ENCODE peak calls at places on chromosomes 7 and 10, in six cellular contexts. F, Z, Q, Y, H and R are unnamed samples. For H3K36me3, the result is how much of the 10 kb centered on the place peaks cover.

GRCh38 chr7:83921798-83922607 is 272.6 kb downstream of the SEMA3A start:
- DNase-seq in F (no peak), Z (no peak), Q (no peak), Y (no peak), H (no peak), R (no peak)

GRCh38 chr10:15348579-15348978 is 22.5 kb downstream of the FAM171A1 start:
- DNase-seq in F (no peak), Z (no peak), Q (peak), Y (no peak), H (no peak), R (no peak)

GRCh38 chr7:46932656-46933424 is 649.1 kb downstream of the TNS3 start:
- DNase-seq in F (peak), Z (peak), Q (no peak), Y (no peak), H (peak), R (peak)

GRCh38 chr7:44145419-44145968 is 4.4 kb upstream of the MYL7 start:
- DNase-seq in F (no peak), Z (no peak), Q (no peak), Y (no peak), H (no peak), R (no peak)

GRCh38 chr7:142714375-142714774 is 34.9 kb upstream of the PRSS1 start:
- DNase-seq in F (no peak), Z (no peak), Q (no peak), Y (no peak), H (no peak), R (no peak)

GRCh38 chr10:77673086-77673485 is 35.5 kb upstream of the KCNMA1 start:
- DNase-seq in F (no peak), Z (peak), Q (no peak), Y (no peak), H (no peak), R (no peak)

GRCh38 chr10:87524296-87524695 is 19.6 kb downstream of the MINPP1 start:
- DNase-seq in F (no peak), Z (no peak), Q (no peak), Y (no peak), H (no peak), R (no peak)

GRCh38 chr10:44476421-44476820 is 91.5 kb upstream of the CXCL12 start:
- DNase-seq in F (no peak), Z (no peak), Q (no peak), Y (no peak), H (no peak), R (no peak)

GRCh38 chr10:124387078-124387874 is 31.4 kb downstream of the OAT start:
- DNase-seq in F (no peak), Z (no peak), Q (no peak), Y (peak), H (no peak), R (no peak)

GRCh38 chr7:28195925-28196324 is 15.3 kb upstream of the JAZF1 start:
- DNase-seq in F (no peak), Z (no peak), Q (no peak), Y (no peak), H (no peak), R (no peak)

GRCh38 chr7:137423321-137423720 is 79.8 kb upstream of the PTN start:
- DNase-seq in F (no peak), Z (no peak), Q (no peak), Y (no peak), H (no peak), R (no peak)

GRCh38 chr10:24715246-24715769 is 8.4 kb downstream of the ARHGAP21 start:
- DNase-seq in F (no peak), Z (no peak), Q (no peak), Y (no peak), H (no peak), R (no peak)

GRCh38 chr10:129223363-129223762 is 243.7 kb upstream of the MGMT start:
- DNase-seq in F (no peak), Z (no peak), Q (no peak), Y (no peak), H (no peak), R (no peak)

GRCh38 chr7:2782565-2782964 is 61.5 kb downstream of the GNA12 start:
- DNase-seq in F (no peak), Z (no peak), Q (no peak), Y (no peak), H (no peak), R (no peak)

GRCh38 chr7:100567751-100568175 is 5.9 kb downstream of the SAP25 start:
- DNase-seq in F (no peak), Z (no peak), Q (no peak), Y (no peak), H (no peak), R (no peak)

GRCh38 chr7:136870799-136871487 is 2.5 kb downstream of the CHRM2 start:
- DNase-seq in F (no peak), Z (no peak), Q (peak), Y (no peak), H (no peak), R (peak)

GRCh38 chr7:44225566-44226395 is 25.0 kb downstream of the YKT6 start:
- DNase-seq in F (no peak), Z (no peak), Q (no peak), Y (no peak), H (no peak), R (no peak)

GRCh38 chr10:11551915-11552602 is 59.4 kb downstream of the USP6NL start:
- DNase-seq in F (peak), Z (peak), Q (no peak), Y (no peak), H (no peak), R (no peak)

GRCh38 chr10:13302821-13303555 is 3.1 kb upstream of the PHYH start:
- DNase-seq in F (no peak), Z (no peak), Q (no peak), Y (no peak), H (no peak), R (no peak)

GRCh38 chr10:97792058-97792721 is 20.4 kb upstream of the SFRP5 start:
- DNase-seq in F (peak), Z (peak), Q (peak), Y (no peak), H (peak), R (peak)

GRCh38 chr10:32577448-32577847 is 131.5 kb downstream of the CCDC7 start:
- DNase-seq in F (no peak), Z (peak), Q (no peak), Y (no peak), H (no peak), R (no peak)

GRCh38 chr7:27709137-27710075 is 30.6 kb upstream of the TAX1BP1 start:
- DNase-seq in F (no peak), Z (peak), Q (no peak), Y (no peak), H (no peak), R (no peak)

GRCh38 chr7:74138945-74139843 is 35.0 kb upstream of the EIF4H start:
- DNase-seq in F (no peak), Z (no peak), Q (peak), Y (no peak), H (no peak), R (no peak)

GRCh38 chr10:30687698-30688213 is 58.2 kb upstream of the LYZL2 start:
- DNase-seq in F (peak), Z (peak), Q (peak), Y (no peak), H (peak), R (peak)

GRCh38 chr7:114953724-114954123 is 31.8 kb downstream of the MDFIC start:
- DNase-seq in F (no peak), Z (peak), Q (no peak), Y (no peak), H (no peak), R (no peak)

GRCh38 chr7:43141091-43141490 is 28.6 kb downstream of the HECW1 start:
- DNase-seq in F (no peak), Z (no peak), Q (no peak), Y (no peak), H (no peak), R (no peak)

GRCh38 chr10:102408728-102409603 is 9.6 kb downstream of the PSD start:
- DNase-seq in F (no peak), Z (no peak), Q (no peak), Y (peak), H (no peak), R (peak)

GRCh38 chr10:58965855-58966254 is 210.6 kb upstream of the PHYHIPL start:
- DNase-seq in F (no peak), Z (no peak), Q (no peak), Y (no peak), H (no peak), R (no peak)

GRCh38 chr10:58963101-58963534 is 213.3 kb upstream of the PHYHIPL start:
- DNase-seq in F (no peak), Z (peak), Q (no peak), Y (no peak), H (no peak), R (no peak)

GRCh38 chr10:58967551-58968418 is 208.7 kb upstream of the PHYHIPL start:
- DNase-seq in F (no peak), Z (no peak), Q (peak), Y (no peak), H (no peak), R (peak)

GRCh38 chr10:58969578-58969977 is 206.9 kb upstream of the PHYHIPL start:
- DNase-seq in F (no peak), Z (no peak), Q (no peak), Y (no peak), H (no peak), R (no peak)

DNA sequence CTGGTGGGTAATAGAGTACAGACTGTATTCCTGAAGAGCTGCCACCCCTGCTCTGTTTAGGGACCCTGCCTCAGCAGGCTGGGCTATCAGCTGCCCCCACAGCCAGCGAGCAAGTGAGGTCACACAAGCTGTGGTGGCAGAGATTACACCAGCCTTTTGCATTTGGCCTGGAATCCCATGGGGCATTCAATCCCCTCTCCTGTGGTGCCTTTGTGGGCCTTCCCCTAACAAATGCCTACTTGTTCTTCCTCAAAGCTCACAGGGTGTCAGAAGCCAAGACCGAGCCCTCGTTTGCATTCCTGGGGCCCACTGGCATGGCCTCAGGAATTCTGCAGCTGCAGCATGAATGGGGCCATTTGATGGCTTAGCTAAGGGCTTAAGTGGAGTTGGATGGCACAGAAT is 212.7 kb upstream of the PHYHIPL start:
- DNase-seq in F (no peak), Z (no peak), Q (no peak), Y (no peak), H (no peak), R (no peak)
- H3K27ac ChIP-seq in F (no peak), Z (no peak), Q (no peak), Y (no peak), H (peak), R (no peak)

GRCh38 chr7:117828831-117829230 is 44.4 kb downstream of the CTTNBP2 start:
- DNase-seq in F (peak), Z (no peak), Q (no peak), Y (no peak), H (no peak), R (no peak)

GRCh38 chr7:117834983-117835664 is 38.1 kb downstream of the CTTNBP2 start:
- DNase-seq in F (no peak), Z (no peak), Q (no peak), Y (no peak), H (no peak), R (no peak)

GRCh38 chr7:117827861-117828260 is 45.4 kb downstream of the CTTNBP2 start:
- DNase-seq in F (peak), Z (peak), Q (no peak), Y (no peak), H (no peak), R (no peak)

GRCh38 chr7:117829450-117829849 is 43.8 kb downstream of the CTTNBP2 start:
- DNase-seq in F (no peak), Z (no peak), Q (no peak), Y (no peak), H (no peak), R (no peak)

GRCh38 chr7:117830422-117830954 is 42.8 kb downstream of the CTTNBP2 start:
- DNase-seq in F (no peak), Z (no peak), Q (no peak), Y (no peak), H (peak), R (peak)
- H3K36me3 ChIP-seq in F (under half), Z (under half), Q (under half), Y (under half), H (under half), R (under half)

GRCh38 chr7:52018680-52019054 is 702.1 kb upstream of the COBL start:
- DNase-seq in F (no peak), Z (no peak), Q (no peak), Y (no peak), H (no peak), R (no peak)
- H3K27ac ChIP-seq in F (no peak), Z (no peak), Q (no peak), Y (no peak), H (no peak), R (no peak)

DNA sequence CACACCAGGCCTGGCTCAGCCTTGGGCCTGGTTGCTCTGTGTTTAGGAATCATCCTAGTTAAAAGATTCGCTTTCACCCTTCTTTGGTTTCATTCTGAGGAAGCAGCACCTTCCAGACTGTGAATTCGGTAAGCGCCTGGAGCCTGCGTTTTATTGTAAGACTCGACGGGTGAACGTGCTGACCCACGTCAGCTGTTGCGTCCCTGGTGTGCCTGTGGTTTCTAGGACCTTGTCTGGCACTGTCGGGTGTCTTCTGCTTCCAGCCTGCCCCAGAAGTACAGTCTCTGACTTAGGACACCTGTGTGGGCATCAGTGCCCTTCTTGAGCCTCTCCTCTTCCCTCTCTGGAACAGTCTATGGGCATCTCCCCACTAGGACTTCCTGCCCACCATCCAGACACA is 26.3 kb downstream of the MKI67 start:
- DNase-seq in F (no peak), Z (no peak), Q (no peak), Y (no peak), H (no peak), R (no peak)
- H3K36me3 ChIP-seq in F (half or more), Z (under half), Q (under half), Y (half or more), H (under half), R (under half)

DNA sequence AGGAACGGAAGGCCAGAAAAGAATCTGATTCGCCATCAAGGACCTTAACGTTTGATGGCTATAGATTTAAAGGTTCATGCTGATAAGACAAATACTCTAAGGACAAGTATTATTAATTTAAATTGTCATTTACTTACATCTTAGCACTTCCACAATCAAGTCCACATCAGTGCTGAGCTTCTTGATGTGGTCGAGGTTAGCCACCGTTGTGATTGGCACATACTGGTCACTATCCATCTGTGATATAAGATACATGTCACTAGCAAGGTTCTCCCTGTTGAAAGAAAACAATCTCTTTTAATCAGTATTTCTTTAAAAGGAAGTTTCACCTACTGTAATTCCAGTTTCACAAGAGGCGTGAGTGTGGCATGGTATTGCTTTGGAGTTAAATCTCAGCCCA is 88.7 kb downstream of the LARP4B start:
- DNase-seq in F (no peak), Z (no peak), Q (no peak), Y (no peak), H (no peak), R (no peak)
- H3K27ac ChIP-seq in F (no peak), Z (no peak), Q (no peak), Y (no peak), H (no peak), R (no peak)

DNA sequence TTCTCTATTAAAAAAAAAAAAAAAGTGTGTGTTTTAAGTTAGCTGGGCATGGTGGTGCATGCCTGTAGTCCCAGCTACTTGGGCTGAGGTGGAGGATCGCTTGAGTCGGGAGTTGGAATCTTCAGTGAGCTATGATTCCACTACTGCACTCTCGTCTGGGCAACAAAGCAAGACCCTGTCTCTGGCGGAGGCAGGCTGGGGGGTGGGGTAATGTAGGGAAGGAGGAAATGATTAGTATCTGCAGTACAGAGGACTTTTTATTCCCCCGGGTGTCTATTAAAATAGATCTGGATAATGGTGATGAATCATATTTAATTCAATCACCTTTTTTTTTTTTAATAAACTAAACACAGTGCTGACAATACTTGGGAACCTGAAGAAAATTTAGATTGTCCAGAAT is 6.5 kb downstream of the CBX3 start:
- DNase-seq in F (no peak), Z (no peak), Q (no peak), Y (no peak), H (no peak), R (no peak)
- H3K36me3 ChIP-seq in F (half or more), Z (half or more), Q (half or more), Y (half or more), H (under half), R (under half)

DNA sequence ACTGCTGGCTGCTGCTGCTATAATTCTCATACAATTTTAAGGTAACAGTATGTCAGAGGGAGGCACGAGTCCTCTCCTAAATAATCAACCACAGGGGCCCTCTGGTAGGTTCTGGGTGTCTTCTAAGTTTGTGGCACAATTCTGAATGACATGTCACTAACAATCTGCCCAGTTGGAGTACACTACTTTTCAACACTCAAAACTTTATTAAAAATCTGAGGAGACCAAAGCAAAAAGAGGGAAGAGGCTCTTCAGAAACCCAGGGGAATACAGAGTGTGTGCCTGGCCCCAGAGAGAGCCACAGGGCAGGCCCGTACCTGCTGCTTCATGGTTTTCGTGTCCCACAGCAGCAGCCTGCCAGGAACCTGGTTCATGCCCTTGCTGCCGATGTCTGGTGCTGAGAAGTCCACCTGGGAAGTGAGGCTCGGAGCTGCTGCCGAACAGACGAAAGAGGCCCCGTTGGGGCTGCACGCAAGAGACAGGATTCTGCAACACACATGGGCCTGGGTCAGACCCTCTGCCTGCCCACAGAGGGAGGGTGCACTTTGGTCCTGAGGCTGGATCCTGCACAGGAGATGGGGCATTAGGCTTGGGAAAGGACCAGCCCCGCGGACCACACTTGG is 18.3 kb downstream of the WDR91 start:
- DNase-seq in F (no peak), Z (no peak), Q (no peak), Y (no peak), H (no peak), R (no peak)
- H3K27ac ChIP-seq in F (peak), Z (no peak), Q (no peak), Y (peak), H (no peak), R (peak)